ENCODE peak calls at places on chromosome 1, in five cellular contexts. A is mammary epithelial cell, R is IMR-90, P is OCI-LY7, G is fibroblast of lung. N is an unnamed sample. For H3K9me3, the result is how much of the 10 kb centered on the place peaks cover.

GRCh38 chr1:6743189-6744101 is 41.8 kb upstream of the CAMTA1 start:
- DNase-seq in A (peak), R (peak), P (no peak), G (peak), N (peak)

GRCh38 chr1:147647796-147648633 is 22.3 kb downstream of the ACP6 start:
- DNase-seq in A (no peak), R (no peak), P (no peak), G (no peak), N (no peak)

GRCh38 chr1:235142991-235143390 is 14.4 kb upstream of the TOMM20 start:
- DNase-seq in A (no peak), R (no peak), P (no peak), G (no peak), N (no peak)

GRCh38 chr1:109985251-109986053 is 887 bp downstream of the AHCYL1 start:
- DNase-seq in A (no peak), R (no peak), P (no peak), G (no peak), N (peak)

GRCh38 chr1:212607924-212608208 is 695 bp upstream of the ATF3 start:
- DNase-seq in A (no peak), R (no peak), P (no peak), G (no peak), N (no peak)

GRCh38 chr1:972726-973458 is 6.6 kb downstream of the PLEKHN1 start:
- DNase-seq in A (no peak), R (no peak), P (no peak), G (no peak), N (no peak)

GRCh38 chr1:176444286-176444685 is 18.7 kb upstream of the PAPPA2 start:
- DNase-seq in A (no peak), R (no peak), P (no peak), G (no peak), N (no peak)

GRCh38 chr1:22753396-22754083 is 42.9 kb downstream of the EPHB2 start:
- DNase-seq in A (no peak), R (peak), P (no peak), G (peak), N (no peak)

GRCh38 chr1:50271968-50272578 is 151.2 kb downstream of the DMRTA2 start:
- DNase-seq in A (peak), R (no peak), P (peak), G (no peak), N (peak)

GRCh38 chr1:99457381-99458165 is 188.3 kb upstream of the PALMD start:
- DNase-seq in A (peak), R (peak), P (no peak), G (peak), N (peak)

GRCh38 chr1:59769412-59770095 is 45.2 kb upstream of the HOOK1 start:
- DNase-seq in A (no peak), R (no peak), P (no peak), G (no peak), N (no peak)

GRCh38 chr1:95730986-95731385 is 497.0 kb downstream of the RWDD3 start:
- DNase-seq in A (peak), R (no peak), P (no peak), G (no peak), N (peak)

GRCh38 chr1:18283601-18284385 is 176.2 kb downstream of the IGSF21 start:
- DNase-seq in A (no peak), R (no peak), P (no peak), G (no peak), N (no peak)

GRCh38 chr1:53656916-53657170 is 82.1 kb downstream of the GLIS1 start:
- DNase-seq in A (no peak), R (no peak), P (no peak), G (no peak), N (no peak)

GRCh38 chr1:53654216-53655210 is 84.5 kb downstream of the GLIS1 start:
- DNase-seq in A (no peak), R (peak), P (no peak), G (peak), N (no peak)

GRCh38 chr1:53657891-53658396 is 81.0 kb downstream of the GLIS1 start:
- DNase-seq in A (no peak), R (no peak), P (no peak), G (no peak), N (no peak)

GRCh38 chr1:53657256-53657805 is 81.6 kb downstream of the GLIS1 start:
- DNase-seq in A (no peak), R (no peak), P (no peak), G (no peak), N (no peak)

DNA sequence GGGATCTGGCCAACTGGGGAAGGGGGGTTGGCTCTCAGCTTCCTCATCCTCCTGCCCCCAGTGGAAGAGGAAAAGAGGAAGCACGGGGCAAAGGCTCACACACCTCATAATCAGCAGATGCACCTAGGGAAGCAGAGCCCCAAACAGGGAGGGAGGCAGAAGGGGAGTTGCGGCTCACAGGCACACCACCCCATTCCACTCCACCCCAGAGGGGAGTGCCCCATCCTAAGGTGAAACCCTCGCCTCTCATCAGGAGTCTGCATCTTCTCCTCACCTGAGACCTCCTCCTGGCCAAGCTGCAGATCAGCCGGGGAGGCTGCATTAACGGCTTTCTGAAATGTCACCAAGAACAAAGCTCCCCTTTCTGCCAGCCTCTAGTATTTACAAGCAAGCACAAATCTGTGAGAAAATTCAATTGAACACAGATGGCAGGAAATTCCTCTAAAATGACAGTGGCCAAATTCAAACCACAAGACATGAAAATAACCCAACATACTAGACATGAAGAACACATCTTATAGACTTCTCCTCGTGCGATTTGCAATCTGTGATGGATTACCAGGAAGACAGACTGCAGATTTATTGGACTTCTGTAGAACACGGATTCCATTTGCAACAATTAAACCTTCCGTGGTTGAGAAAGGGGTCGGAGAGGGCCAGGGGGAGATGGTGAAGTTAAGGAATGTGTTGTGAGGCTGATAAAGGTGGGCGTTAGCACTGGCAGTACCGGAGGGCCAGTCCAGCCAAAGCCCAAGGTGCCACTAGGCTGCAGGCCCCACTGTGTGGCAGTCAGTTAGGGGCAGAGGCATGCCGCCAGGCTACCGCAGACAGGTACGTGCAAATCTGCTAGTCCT is 82.7 kb downstream of the GLIS1 start:
- DNase-seq in A (peak), R (peak), P (no peak), G (peak), N (no peak)
- H3K4me2 ChIP-seq in A (no peak), R (peak), P (no peak), G (no peak), N (no peak)

GRCh38 chr1:228246216-228246900 is 38.5 kb downstream of the OBSCN start:
- DNase-seq in A (no peak), R (no peak), P (no peak), G (no peak), N (no peak)
- H3K9me3 ChIP-seq in A (under half), R (under half), P (under half), G (under half), N (under half)

DNA sequence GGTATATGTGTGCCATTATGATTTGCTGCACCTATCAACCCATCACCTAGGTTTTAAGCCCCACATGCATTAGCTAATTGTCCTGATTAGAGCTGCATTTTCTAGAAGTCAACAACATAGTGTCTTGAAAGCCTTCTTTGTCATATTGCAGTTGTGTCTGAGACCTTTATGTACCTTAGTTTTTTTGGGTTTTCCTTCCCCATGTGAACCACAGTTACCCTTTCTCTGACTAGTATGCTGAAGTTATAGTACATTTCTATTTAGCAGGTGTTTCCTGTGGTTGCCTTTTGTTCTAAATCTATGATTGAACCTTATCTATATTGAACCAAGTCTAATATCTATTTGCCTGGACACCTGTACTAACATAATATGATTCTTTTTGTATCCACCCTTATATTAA is 135.6 kb downstream of the ST6GALNAC3 start:
- DNase-seq in A (no peak), R (no peak), P (peak), G (no peak), N (no peak)
- H3K4me2 ChIP-seq in A (no peak), R (no peak), P (peak), G (no peak), N (no peak)

DNA sequence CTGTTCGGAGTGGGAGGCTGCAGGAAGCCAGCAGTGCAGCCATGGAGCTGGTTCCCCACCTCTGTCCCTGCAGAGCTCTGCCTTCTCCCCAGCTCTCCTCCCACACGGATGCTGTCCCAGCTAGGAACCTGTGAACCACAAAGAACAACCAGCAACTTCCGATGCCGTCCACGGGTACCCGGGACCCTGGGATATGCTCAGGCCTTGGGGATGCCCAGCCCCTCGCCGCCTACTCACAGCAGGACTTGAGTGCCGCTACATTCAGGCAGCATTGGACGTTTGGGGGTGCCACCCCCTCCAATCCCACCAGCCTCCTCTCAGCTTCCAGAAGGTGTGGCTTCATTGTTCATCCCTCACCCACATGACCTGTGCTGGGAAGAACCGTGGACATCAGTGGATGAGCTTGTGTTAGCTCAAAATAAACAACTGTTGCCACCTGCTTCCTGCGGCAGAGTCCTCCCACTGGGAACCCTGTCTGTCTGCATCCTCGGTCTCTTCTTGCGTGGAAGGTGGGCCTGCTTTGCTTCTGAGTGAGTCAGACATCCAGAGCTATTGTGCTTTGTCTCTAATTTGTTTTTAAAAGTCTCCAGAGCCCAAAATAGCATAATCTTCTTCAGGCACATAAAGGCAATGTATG is 20.1 kb upstream of the AJAP1 start:
- DNase-seq in A (no peak), R (no peak), P (no peak), G (no peak), N (no peak)
- H3K9me3 ChIP-seq in A (under half), R (under half), P (under half), G (under half), N (under half)

DNA sequence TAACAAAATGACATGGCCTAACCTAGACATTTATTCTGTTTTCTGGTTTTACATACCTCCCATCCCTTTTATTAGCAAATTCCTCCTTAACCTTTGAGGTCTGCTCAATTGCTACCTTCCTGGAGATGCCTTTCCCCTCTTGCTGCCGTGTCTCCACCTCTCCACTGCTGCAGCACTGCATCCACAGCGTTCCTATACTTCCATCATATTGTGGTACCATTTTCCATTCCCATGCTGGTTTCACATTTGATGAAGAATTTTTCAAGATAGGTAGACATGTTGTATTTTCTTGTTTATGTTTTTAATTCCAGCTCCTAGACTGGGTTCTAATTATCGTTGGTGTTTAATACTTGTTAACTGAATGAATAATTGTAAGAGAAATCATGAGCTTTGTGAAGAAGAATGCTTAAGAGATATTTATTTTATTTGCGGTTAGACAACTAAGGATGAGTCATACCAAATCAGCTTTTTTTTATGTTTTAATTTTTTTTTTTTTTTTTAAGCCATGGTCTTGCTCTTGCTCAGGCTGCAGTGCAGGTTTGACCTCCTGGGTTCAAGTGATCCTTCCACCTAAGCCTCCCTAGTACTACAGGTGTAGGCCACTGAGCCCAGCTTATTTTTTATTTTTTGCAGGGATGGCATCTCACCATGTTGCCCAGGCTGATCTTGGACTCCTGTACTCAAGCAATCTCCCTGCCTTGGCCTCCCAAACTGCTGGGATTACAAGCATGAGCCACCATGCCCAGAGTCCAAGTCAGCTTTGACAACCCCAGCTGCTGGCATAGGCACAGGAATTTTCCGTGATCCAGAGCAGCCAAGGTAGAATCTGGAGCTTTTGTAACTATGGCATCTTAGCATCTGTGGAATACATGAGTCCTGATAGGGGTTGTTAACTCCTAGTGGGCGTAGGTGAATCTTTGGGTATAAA is 44.0 kb downstream of the ATP6V1G3 start:
- DNase-seq in A (peak), R (peak), P (no peak), G (peak), N (peak)
- H3K4me2 ChIP-seq in A (peak), R (peak), P (no peak), G (peak), N (peak)

GRCh38 chr1:2856821-2857290 is 55.4 kb upstream of the TTC34 start:
- DNase-seq in A (no peak), R (no peak), P (no peak), G (no peak), N (no peak)
- H3K9me3 ChIP-seq in A (half or more), R (half or more), P (under half), G (under half), N (under half)

GRCh38 chr1:23798662-23799142 is 1.9 kb downstream of the GALE start:
- DNase-seq in A (no peak), R (no peak), P (no peak), G (no peak), N (no peak)
- H3K4me2 ChIP-seq in A (peak), R (no peak), P (peak), G (no peak), N (peak)

GRCh38 chr1:9120312-9120958 is 8.5 kb downstream of the GPR157 start:
- DNase-seq in A (no peak), R (no peak), P (no peak), G (no peak), N (no peak)
- H3K9me3 ChIP-seq in A (under half), R (under half), P (under half), G (under half), N (under half)

N was measured in PC-3.